ENCODE peak calls at places on chromosomes 11 and 22, in seven cellular contexts. One of them, this sample, is unnamed.
A peak's percentile ranks its signal among the peaks of the same experiment; 100 is the strongest.

GRCh38 chr11:126926376-126926791 is 74.2 kb downstream of the KIRREL3 start:
- DNase-seq in T-cell: no peak
- DNase-seq in H54: no peak
- DNase-seq in activated naive CD4-positive, alpha-beta T cell treated with anti-CD3 and anti-CD28 coated beads, Interleukin-2, amount 50 U/mL, for 16 hours: no peak
- DNase-seq in activated effector memory CD4-positive, alpha-beta T cell treated with Interleukin-2 at 50 U/mL for 16 hours: no peak
- DNase-seq in uterus: no peak
- DNase-seq in sigmoid colon: no peak
- DNase-seq in this sample: no peak

GRCh38 chr22:42282943-42283287 is 12.5 kb upstream of the TCF20 start:
- DNase-seq in T-cell: no peak
- DNase-seq in uterus: no peak
- DNase-seq in H54: no peak
- DNase-seq in activated effector memory CD4-positive, alpha-beta T cell treated with Interleukin-2 at 50 U/mL for 16 hours: no peak
- DNase-seq in activated naive CD4-positive, alpha-beta T cell treated with anti-CD3 and anti-CD28 coated beads, Interleukin-2, amount 50 U/mL, for 16 hours: no peak
- DNase-seq in sigmoid colon: no peak
- DNase-seq in this sample: no peak

GRCh38 chr11:13668102-13668956 is at the start of gene FAR1:
- DNase-seq in uterus: peak; percentile 97
- DNase-seq in T-cell: peak; percentile 89
- DNase-seq in H54: peak; percentile 94
- DNase-seq in activated effector memory CD4-positive, alpha-beta T cell treated with Interleukin-2 at 50 U/mL for 16 hours: peak; percentile 97
- DNase-seq in activated naive CD4-positive, alpha-beta T cell treated with anti-CD3 and anti-CD28 coated beads, Interleukin-2, amount 50 U/mL, for 16 hours: peak; percentile 98
- DNase-seq in sigmoid colon: peak; percentile 99
- DNase-seq in this sample: peak; percentile 93

GRCh38 chr11:72348250-72348649 is 86.1 kb downstream of the CLPB start:
- DNase-seq in sigmoid colon: no peak
- DNase-seq in T-cell: no peak
- DNase-seq in activated naive CD4-positive, alpha-beta T cell treated with anti-CD3 and anti-CD28 coated beads, Interleukin-2, amount 50 U/mL, for 16 hours: no peak
- DNase-seq in H54: no peak
- DNase-seq in uterus: no peak
- DNase-seq in activated effector memory CD4-positive, alpha-beta T cell treated with Interleukin-2 at 50 U/mL for 16 hours: no peak
- DNase-seq in this sample: no peak

GRCh38 chr11:63682045-63682915 is 980 bp downstream of the RTN3 start:
- DNase-seq in H54: no peak
- DNase-seq in activated naive CD4-positive, alpha-beta T cell treated with anti-CD3 and anti-CD28 coated beads, Interleukin-2, amount 50 U/mL, for 16 hours: peak; percentile 20
- DNase-seq in activated effector memory CD4-positive, alpha-beta T cell treated with Interleukin-2 at 50 U/mL for 16 hours: no peak
- DNase-seq in T-cell: no peak
- DNase-seq in uterus: peak; percentile 34
- DNase-seq in sigmoid colon: peak; percentile 67
- DNase-seq in this sample: no peak

GRCh38 chr11:76455931-76456330 is 11.1 kb downstream of the EMSY start:
- DNase-seq in uterus: no peak
- DNase-seq in H54: no peak
- DNase-seq in T-cell: no peak
- DNase-seq in activated naive CD4-positive, alpha-beta T cell treated with anti-CD3 and anti-CD28 coated beads, Interleukin-2, amount 50 U/mL, for 16 hours: no peak
- DNase-seq in sigmoid colon: no peak
- DNase-seq in activated effector memory CD4-positive, alpha-beta T cell treated with Interleukin-2 at 50 U/mL for 16 hours: no peak
- DNase-seq in this sample: no peak

GRCh38 chr11:434496-434895 is 7.3 kb downstream of the ANO9 start:
- DNase-seq in activated naive CD4-positive, alpha-beta T cell treated with anti-CD3 and anti-CD28 coated beads, Interleukin-2, amount 50 U/mL, for 16 hours: peak; percentile 6
- DNase-seq in T-cell: no peak
- DNase-seq in uterus: no peak
- DNase-seq in H54: no peak
- DNase-seq in activated effector memory CD4-positive, alpha-beta T cell treated with Interleukin-2 at 50 U/mL for 16 hours: no peak
- DNase-seq in sigmoid colon: no peak
- DNase-seq in this sample: no peak

GRCh38 chr11:9150944-9151343 is 59.5 kb upstream of the SCUBE2 start:
- DNase-seq in activated effector memory CD4-positive, alpha-beta T cell treated with Interleukin-2 at 50 U/mL for 16 hours: no peak
- DNase-seq in uterus: no peak
- DNase-seq in sigmoid colon: no peak
- DNase-seq in T-cell: no peak
- DNase-seq in H54: no peak
- DNase-seq in activated naive CD4-positive, alpha-beta T cell treated with anti-CD3 and anti-CD28 coated beads, Interleukin-2, amount 50 U/mL, for 16 hours: no peak
- DNase-seq in this sample: no peak

GRCh38 chr11:125091247-125091876 is 20.1 kb downstream of the TMEM218 start:
- DNase-seq in uterus: no peak
- DNase-seq in sigmoid colon: peak; percentile 62
- DNase-seq in T-cell: no peak
- DNase-seq in activated naive CD4-positive, alpha-beta T cell treated with anti-CD3 and anti-CD28 coated beads, Interleukin-2, amount 50 U/mL, for 16 hours: no peak
- DNase-seq in activated effector memory CD4-positive, alpha-beta T cell treated with Interleukin-2 at 50 U/mL for 16 hours: no peak
- DNase-seq in H54: peak; percentile 31
- DNase-seq in this sample: no peak

GRCh38 chr11:6216501-6216900 is 11.1 kb downstream of the C11orf42 start:
- DNase-seq in activated naive CD4-positive, alpha-beta T cell treated with anti-CD3 and anti-CD28 coated beads, Interleukin-2, amount 50 U/mL, for 16 hours: no peak
- DNase-seq in activated effector memory CD4-positive, alpha-beta T cell treated with Interleukin-2 at 50 U/mL for 16 hours: no peak
- DNase-seq in sigmoid colon: no peak
- DNase-seq in uterus: no peak
- DNase-seq in H54: no peak
- DNase-seq in T-cell: no peak
- DNase-seq in this sample: no peak

GRCh38 chr11:72836111-72836510 is 21.9 kb downstream of the ATG16L2 start:
- DNase-seq in uterus: peak; percentile 40
- DNase-seq in H54: no peak
- DNase-seq in activated effector memory CD4-positive, alpha-beta T cell treated with Interleukin-2 at 50 U/mL for 16 hours: no peak
- DNase-seq in activated naive CD4-positive, alpha-beta T cell treated with anti-CD3 and anti-CD28 coated beads, Interleukin-2, amount 50 U/mL, for 16 hours: no peak
- DNase-seq in T-cell: no peak
- DNase-seq in sigmoid colon: peak; percentile 66
- DNase-seq in this sample: no peak

GRCh38 chr11:129372609-129373488 is 2.8 kb upstream of the BARX2 start:
- DNase-seq in activated effector memory CD4-positive, alpha-beta T cell treated with Interleukin-2 at 50 U/mL for 16 hours: no peak
- DNase-seq in T-cell: no peak
- DNase-seq in sigmoid colon: no peak
- DNase-seq in activated naive CD4-positive, alpha-beta T cell treated with anti-CD3 and anti-CD28 coated beads, Interleukin-2, amount 50 U/mL, for 16 hours: no peak
- DNase-seq in uterus: no peak
- DNase-seq in H54: no peak
- DNase-seq in this sample: no peak

GRCh38 chr11:122748968-122749687 is 89.2 kb upstream of the CRTAM start:
- DNase-seq in T-cell: peak; percentile 14
- DNase-seq in uterus: no peak
- DNase-seq in activated naive CD4-positive, alpha-beta T cell treated with anti-CD3 and anti-CD28 coated beads, Interleukin-2, amount 50 U/mL, for 16 hours: peak; percentile 59
- DNase-seq in activated effector memory CD4-positive, alpha-beta T cell treated with Interleukin-2 at 50 U/mL for 16 hours: peak; percentile 37
- DNase-seq in sigmoid colon: peak; percentile 78
- DNase-seq in H54: peak; percentile 52
- DNase-seq in this sample: no peak

GRCh38 chr22:37254867-37255233 is 10.8 kb upstream of the RAC2 start:
- DNase-seq in T-cell: no peak
- DNase-seq in H54: no peak
- DNase-seq in uterus: no peak
- DNase-seq in activated naive CD4-positive, alpha-beta T cell treated with anti-CD3 and anti-CD28 coated beads, Interleukin-2, amount 50 U/mL, for 16 hours: no peak
- DNase-seq in activated effector memory CD4-positive, alpha-beta T cell treated with Interleukin-2 at 50 U/mL for 16 hours: no peak
- DNase-seq in sigmoid colon: no peak
- DNase-seq in this sample: no peak

GRCh38 chr22:44497218-44497903 is 672 bp downstream of the RTL6 start:
- DNase-seq in activated naive CD4-positive, alpha-beta T cell treated with anti-CD3 and anti-CD28 coated beads, Interleukin-2, amount 50 U/mL, for 16 hours: no peak
- DNase-seq in activated effector memory CD4-positive, alpha-beta T cell treated with Interleukin-2 at 50 U/mL for 16 hours: no peak
- DNase-seq in H54: no peak
- DNase-seq in uterus: no peak
- DNase-seq in T-cell: no peak
- DNase-seq in sigmoid colon: peak; percentile 72
- DNase-seq in this sample: no peak